ENCODE peak calls at places on chromosomes 16 and 17, in five cellular contexts. F is IMR-90, D is HCT116, Y is GM12878, B is K562. R is an unnamed sample. For H3K4me1, the result is how much of the 10 kb centered on the place peaks cover.

GRCh38 chr17:50899559-50900319 is 33.6 kb upstream of the TOB1 start:
- DNase-seq in D (no peak), F (no peak), Y (no peak), B (no peak), R (no peak)

GRCh38 chr16:4320030-4320429 is 4.2 kb downstream of the GLIS2 start:
- DNase-seq in B (no peak), F (no peak), D (no peak), Y (no peak), R (no peak)

GRCh38 chr17:50047083-50047482 is 8.8 kb upstream of the ITGA3 start:
- DNase-seq in B (no peak), Y (no peak), D (no peak), F (no peak), R (no peak)

GRCh38 chr17:60149691-60150582 is at the start of gene CA4:
- DNase-seq in B (peak), Y (no peak), D (no peak), F (no peak), R (peak)

GRCh38 chr17:1495265-1495664 is 2.8 kb upstream of the MYO1C start:
- DNase-seq in F (no peak), B (no peak), Y (no peak), D (no peak), R (no peak)

GRCh38 chr16:81669473-81670350 is 109.4 kb upstream of the PLCG2 start:
- DNase-seq in D (no peak), Y (no peak), B (no peak), F (no peak), R (no peak)

GRCh38 chr16:48332978-48333377 is 52.2 kb downstream of the SIAH1 start:
- DNase-seq in F (no peak), D (no peak), B (no peak), Y (no peak), R (no peak)

GRCh38 chr17:18324140-18325049 is 9.3 kb downstream of the SMCR8 start:
- DNase-seq in F (no peak), Y (no peak), D (no peak), B (no peak), R (no peak)

GRCh38 chr16:17476414-17477259 is 5.9 kb upstream of the XYLT1 start:
- DNase-seq in D (peak), F (peak), Y (no peak), B (no peak), R (peak)

GRCh38 chr17:6487243-6488007 is 43.2 kb downstream of the PIMREG start:
- DNase-seq in B (no peak), F (no peak), Y (no peak), D (no peak), R (no peak)

GRCh38 chr16:54400261-54400660 is 113.7 kb upstream of the IRX3 start:
- DNase-seq in D (no peak), F (no peak), B (no peak), Y (no peak), R (no peak)

GRCh38 chr16:48441106-48441505 is 55.9 kb upstream of the SIAH1 start:
- DNase-seq in D (no peak), B (no peak), F (no peak), Y (no peak), R (no peak)

GRCh38 chr16:11526921-11527320 is 59.8 kb downstream of the LITAF start:
- DNase-seq in D (no peak), F (no peak), Y (no peak), B (no peak), R (no peak)

GRCh38 chr17:12773153-12773552 is 16.1 kb upstream of the ARHGAP44 start:
- DNase-seq in F (no peak), D (no peak), Y (no peak), B (no peak), R (no peak)

GRCh38 chr16:25189305-25189704 is 27.4 kb upstream of the AQP8 start:
- DNase-seq in Y (no peak), F (no peak), B (no peak), D (no peak), R (no peak)

GRCh38 chr17:8408371-8408770 is 10.7 kb upstream of the RNF222 start:
- DNase-seq in D (peak), Y (no peak), B (no peak), F (no peak), R (peak)

GRCh38 chr17:20080513-20080912 is 71.4 kb downstream of the SPECC1 start:
- DNase-seq in F (no peak), Y (no peak), D (no peak), B (no peak), R (no peak)

GRCh38 chr17:53470626-53471025 is 352.1 kb upstream of the KIF2B start:
- DNase-seq in F (no peak), Y (no peak), B (no peak), D (no peak), R (no peak)

GRCh38 chr17:57215317-57215716 is 41.0 kb upstream of the MSI2 start:
- DNase-seq in D (no peak), Y (no peak), B (no peak), F (no peak), R (no peak)

GRCh38 chr16:30395155-30395991 is at the start of gene ZNF48:
- DNase-seq in Y (no peak), B (peak), F (peak), D (peak), R (peak)

GRCh38 chr16:59748531-59748930 is 1014.4 kb upstream of the GOT2 start:
- DNase-seq in F (no peak), D (no peak), Y (no peak), B (no peak), R (no peak)

GRCh38 chr16:19548144-19548543 is 7.4 kb upstream of the VPS35L start:
- DNase-seq in Y (no peak), B (no peak), D (no peak), F (peak), R (no peak)
- H3K4me1 ChIP-seq in Y (under half), B (under half), D (under half), F (under half), R (under half)

DNA sequence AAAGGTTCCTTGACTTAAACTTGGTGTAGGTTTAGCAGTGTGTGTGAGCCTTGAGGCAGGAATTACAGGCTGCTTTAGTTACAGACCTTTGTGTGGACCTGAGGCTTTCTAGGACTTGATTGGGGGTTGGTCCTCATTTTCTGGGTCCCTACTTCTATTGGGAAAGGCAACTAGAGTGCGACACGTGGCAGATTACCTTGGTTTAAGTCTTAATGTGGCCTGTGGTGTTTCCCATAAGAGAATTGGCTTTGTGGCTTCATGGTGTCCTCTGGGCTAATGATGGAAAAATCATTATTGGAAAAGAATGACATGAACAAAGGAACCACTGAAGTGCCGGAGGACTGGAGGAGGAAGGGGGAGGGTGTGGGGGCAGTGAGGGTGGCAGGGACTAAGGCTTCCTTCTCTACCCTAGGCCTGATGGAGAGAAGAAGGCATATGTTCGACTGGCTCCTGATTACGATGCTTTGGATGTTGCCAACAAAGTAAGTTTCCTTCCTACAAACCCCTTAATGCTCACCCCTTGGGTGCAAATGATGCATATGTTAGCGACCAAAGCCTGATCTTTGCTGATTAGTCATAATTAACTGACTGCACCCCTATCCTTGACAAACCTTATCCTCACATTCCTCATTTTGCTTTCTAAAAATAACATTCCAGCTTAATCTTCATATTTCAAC is 2.7 kb downstream of the TLCD1 start:
- DNase-seq in B (no peak), Y (no peak), F (no peak), D (no peak), R (no peak)
- TF ChIP-seq CEBPB in B (no peak), Y (no peak), F (no peak), D (no peak), R (no peak)

GRCh38 chr16:89383095-89384003 is 107.0 kb downstream of the ANKRD11 start:
- DNase-seq in Y (no peak), D (no peak), B (peak), F (peak), R (no peak)

GRCh38 chr16:89386337-89386736 is 104.0 kb downstream of the ANKRD11 start:
- DNase-seq in D (no peak), B (no peak), Y (no peak), F (no peak), R (no peak)

GRCh38 chr16:89381788-89382187 is 108.6 kb downstream of the ANKRD11 start:
- DNase-seq in F (no peak), D (no peak), B (no peak), Y (no peak), R (no peak)

GRCh38 chr16:89385712-89386111 is 104.6 kb downstream of the ANKRD11 start:
- DNase-seq in B (no peak), Y (no peak), D (no peak), F (no peak), R (no peak)

GRCh38 chr16:89384282-89384681 is 106.1 kb downstream of the ANKRD11 start:
- DNase-seq in B (no peak), D (no peak), F (no peak), Y (no peak), R (no peak)
- H3K4me1 ChIP-seq in B (under half), D (under half), F (under half), Y (under half), R (under half)

GRCh38 chr16:72590179-72590937 is 418.4 kb upstream of the PMFBP1 start:
- DNase-seq in D (no peak), F (peak), B (no peak), Y (peak), R (no peak)
- TF ChIP-seq CEBPB in D (no peak), F (no peak), B (no peak), Y (no peak), R (no peak)

GRCh38 chr16:85344502-85345128 is 232.3 kb upstream of the CIBAR2 start:
- DNase-seq in F (no peak), D (no peak), Y (no peak), B (no peak), R (no peak)

GRCh38 chr16:85345129-85345639 is 232.9 kb upstream of the CIBAR2 start:
- DNase-seq in Y (no peak), F (no peak), B (no peak), D (no peak), R (no peak)

GRCh38 chr16:85338638-85338982 is 226.3 kb upstream of the CIBAR2 start:
- DNase-seq in Y (no peak), D (no peak), F (no peak), B (no peak), R (no peak)

GRCh38 chr16:85338989-85339388 is 226.7 kb upstream of the CIBAR2 start:
- DNase-seq in Y (no peak), D (no peak), B (no peak), F (no peak), R (no peak)

GRCh38 chr16:85342348-85342747 is 230.1 kb upstream of the CIBAR2 start:
- DNase-seq in D (no peak), Y (no peak), F (no peak), B (no peak), R (no peak)
- H3K4me1 ChIP-seq in D (under half), Y (under half), F (under half), B (under half), R (under half)

DNA sequence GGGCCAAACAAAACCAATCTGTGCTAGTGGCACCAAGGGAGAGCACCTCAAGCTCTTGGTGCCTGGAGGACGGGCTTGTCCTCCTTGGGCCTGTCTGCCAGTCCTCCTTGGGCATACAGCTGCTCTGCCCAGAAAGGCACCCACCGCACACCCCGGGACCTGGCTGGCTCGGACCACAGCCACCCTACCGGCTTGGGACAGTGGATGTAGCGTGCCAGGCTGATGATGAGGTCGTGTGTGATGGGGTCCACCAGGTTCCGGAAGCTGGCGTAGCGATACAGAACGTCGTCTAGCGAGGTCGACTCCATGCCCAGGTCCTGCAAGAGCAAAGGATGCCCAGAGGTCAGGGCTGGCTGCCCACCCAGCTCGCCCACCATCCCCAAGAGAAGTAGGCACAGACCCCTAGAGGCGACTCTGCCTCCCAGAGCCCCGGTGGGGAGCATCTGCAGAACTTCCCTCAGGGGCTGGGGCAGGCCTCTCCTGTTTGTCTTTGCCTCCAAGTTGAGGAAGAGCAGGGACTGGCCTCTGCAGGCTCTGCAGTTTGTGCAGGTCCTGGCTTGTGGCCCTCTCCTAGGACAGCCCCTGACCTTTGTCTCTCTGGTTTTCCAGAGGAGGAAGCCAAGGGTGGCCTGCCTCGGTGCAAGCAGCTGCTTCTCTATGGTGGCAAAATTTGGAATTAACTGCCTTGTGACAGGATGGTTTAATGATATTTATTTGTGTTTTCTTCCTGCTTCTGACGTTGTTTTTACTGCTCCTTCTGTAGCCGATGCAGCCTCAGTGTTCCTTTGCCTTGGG is 29.7 kb downstream of the LRRC75A start:
- DNase-seq in Y (no peak), F (no peak), D (no peak), B (no peak), R (no peak)
- TF ChIP-seq CEBPB in Y (no peak), F (no peak), D (no peak), B (no peak), R (no peak)

DNA sequence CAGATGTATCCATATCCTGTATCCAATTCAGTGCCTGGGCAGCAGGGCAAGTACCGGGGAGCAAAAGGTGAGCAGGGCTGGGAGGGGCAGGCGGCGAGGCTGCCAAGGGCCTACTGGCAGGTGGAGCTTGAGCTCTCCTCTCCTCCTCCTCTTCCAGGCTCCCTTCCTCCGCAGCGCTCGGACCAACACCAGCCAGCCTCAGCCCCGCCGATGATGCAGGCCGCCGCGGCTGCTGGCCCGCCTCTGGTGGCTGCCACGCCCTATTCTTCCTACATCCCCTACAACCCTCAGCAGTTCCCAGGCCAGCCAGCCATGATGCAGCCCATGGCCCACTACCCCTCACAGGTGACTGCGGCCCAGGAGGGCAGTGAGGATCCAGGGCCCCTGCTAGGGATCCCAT is 11.6 kb downstream of the ATXN2L start:
- DNase-seq in D (no peak), Y (no peak), B (no peak), F (no peak), R (no peak)
- H3K4me1 ChIP-seq in D (under half), Y (under half), B (under half), F (under half), R (under half)

DNA sequence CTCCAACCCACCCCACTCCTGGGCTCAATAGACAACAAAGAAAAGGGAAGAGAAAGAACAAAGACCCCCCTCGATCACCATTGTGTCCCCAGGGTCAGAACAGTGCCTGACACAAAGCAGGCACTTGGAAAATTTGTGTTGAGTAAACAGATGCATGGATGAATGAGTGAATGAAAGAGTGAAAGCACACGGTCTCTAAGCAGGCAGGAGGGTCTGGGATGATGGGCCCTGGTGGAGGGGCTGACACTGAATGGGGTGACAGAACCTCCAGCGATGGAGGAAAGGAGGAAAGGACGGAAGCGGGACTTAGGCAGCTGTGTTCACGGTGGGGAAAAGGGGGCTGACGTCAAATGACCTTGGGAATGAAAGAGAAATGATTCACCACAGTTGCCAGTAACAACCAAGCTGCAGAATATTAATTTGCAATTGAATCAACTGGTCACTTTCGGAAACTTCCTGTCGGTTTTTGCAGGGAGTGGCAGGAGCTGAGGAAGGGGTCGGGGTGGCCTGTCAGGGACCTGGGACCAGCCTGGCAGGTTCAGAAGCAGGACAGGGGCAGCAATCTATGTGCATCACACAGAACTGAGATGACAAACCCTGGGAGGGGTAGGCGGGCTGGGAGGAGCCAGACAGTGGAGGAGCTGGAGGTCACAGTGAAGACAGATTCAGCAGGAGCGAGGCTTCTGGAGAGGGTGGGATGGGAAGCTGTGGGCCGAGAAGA is 6.7 kb upstream of the GAST start:
- DNase-seq in D (no peak), F (peak), B (no peak), Y (no peak), R (no peak)
- TF ChIP-seq CEBPB in D (no peak), F (no peak), B (no peak), Y (no peak), R (no peak)

R was measured in A549.